ENCODE peak calls at places on chromosomes 2 and 18, in nine cellular contexts. One of them, this sample, is unnamed.

GRCh38 chr2:47720036-47720435 is 62.9 kb upstream of the MSH6 start:
- DNase-seq in immature natural killer cell: no peak
- DNase-seq in IMR-90: no peak
- DNase-seq in activated T-cell treated with anti-CD3 and anti-CD28 coated beads for 4 hours: no peak
- DNase-seq in NCI-H1092: no peak
- DNase-seq in SW480: no peak
- DNase-seq in germinal center: no peak
- DNase-seq in endothelial cell of umbilical vein: no peak
- DNase-seq in glutamatergic neuron: no peak
- DNase-seq in this sample: no peak

GRCh38 chr2:238104071-238104511 is 4.0 kb downstream of the ESPNL start:
- DNase-seq in immature natural killer cell: no peak
- DNase-seq in IMR-90: no peak
- DNase-seq in activated T-cell treated with anti-CD3 and anti-CD28 coated beads for 4 hours: no peak
- DNase-seq in NCI-H1092: no peak
- DNase-seq in SW480: no peak
- DNase-seq in germinal center: no peak
- DNase-seq in endothelial cell of umbilical vein: no peak
- DNase-seq in glutamatergic neuron: no peak
- DNase-seq in this sample: no peak

GRCh38 chr2:9002637-9003365 is 683 bp downstream of the MBOAT2 start:
- DNase-seq in immature natural killer cell: peak
- DNase-seq in IMR-90: no peak
- DNase-seq in activated T-cell treated with anti-CD3 and anti-CD28 coated beads for 4 hours: no peak
- DNase-seq in NCI-H1092: no peak
- DNase-seq in SW480: peak
- DNase-seq in germinal center: peak
- DNase-seq in endothelial cell of umbilical vein: peak
- DNase-seq in glutamatergic neuron: peak
- DNase-seq in this sample: no peak

GRCh38 chr18:45365835-45366234 is 249.4 kb upstream of the SLC14A2 start:
- DNase-seq in immature natural killer cell: no peak
- DNase-seq in IMR-90: no peak
- DNase-seq in activated T-cell treated with anti-CD3 and anti-CD28 coated beads for 4 hours: no peak
- DNase-seq in NCI-H1092: no peak
- DNase-seq in SW480: no peak
- DNase-seq in germinal center: no peak
- DNase-seq in endothelial cell of umbilical vein: no peak
- DNase-seq in glutamatergic neuron: no peak
- DNase-seq in this sample: no peak

GRCh38 chr2:143529118-143529720 is 400.0 kb downstream of the ARHGAP15 start:
- DNase-seq in immature natural killer cell: no peak
- DNase-seq in IMR-90: no peak
- DNase-seq in activated T-cell treated with anti-CD3 and anti-CD28 coated beads for 4 hours: no peak
- DNase-seq in NCI-H1092: no peak
- DNase-seq in SW480: no peak
- DNase-seq in germinal center: no peak
- DNase-seq in endothelial cell of umbilical vein: no peak
- DNase-seq in glutamatergic neuron: no peak
- DNase-seq in this sample: no peak

GRCh38 chr2:148719941-148720436 is 75.4 kb downstream of the EPC2 start:
- DNase-seq in immature natural killer cell: no peak
- DNase-seq in IMR-90: no peak
- DNase-seq in activated T-cell treated with anti-CD3 and anti-CD28 coated beads for 4 hours: no peak
- DNase-seq in NCI-H1092: no peak
- DNase-seq in SW480: no peak
- DNase-seq in germinal center: no peak
- DNase-seq in endothelial cell of umbilical vein: no peak
- DNase-seq in glutamatergic neuron: no peak
- DNase-seq in this sample: no peak

GRCh38 chr18:23721711-23722479 is 32.6 kb downstream of the LAMA3 start:
- DNase-seq in immature natural killer cell: no peak
- DNase-seq in IMR-90: peak
- DNase-seq in activated T-cell treated with anti-CD3 and anti-CD28 coated beads for 4 hours: no peak
- DNase-seq in NCI-H1092: no peak
- DNase-seq in SW480: no peak
- DNase-seq in germinal center: no peak
- DNase-seq in endothelial cell of umbilical vein: peak
- DNase-seq in glutamatergic neuron: no peak
- DNase-seq in this sample: no peak

GRCh38 chr2:160406591-160407392 is 86.8 kb downstream of the RBMS1 start:
- DNase-seq in immature natural killer cell: peak
- DNase-seq in IMR-90: peak
- DNase-seq in activated T-cell treated with anti-CD3 and anti-CD28 coated beads for 4 hours: peak
- DNase-seq in NCI-H1092: peak
- DNase-seq in SW480: peak
- DNase-seq in germinal center: peak
- DNase-seq in endothelial cell of umbilical vein: peak
- DNase-seq in glutamatergic neuron: peak
- DNase-seq in this sample: peak

GRCh38 chr2:40859617-40860016 is 407.7 kb upstream of the SLC8A1 start:
- DNase-seq in immature natural killer cell: no peak
- DNase-seq in IMR-90: no peak
- DNase-seq in activated T-cell treated with anti-CD3 and anti-CD28 coated beads for 4 hours: no peak
- DNase-seq in NCI-H1092: no peak
- DNase-seq in SW480: no peak
- DNase-seq in germinal center: no peak
- DNase-seq in endothelial cell of umbilical vein: no peak
- DNase-seq in glutamatergic neuron: no peak
- DNase-seq in this sample: no peak

GRCh38 chr2:58521803-58522602 is 280.9 kb upstream of the FANCL start:
- DNase-seq in immature natural killer cell: no peak
- DNase-seq in IMR-90: no peak
- DNase-seq in activated T-cell treated with anti-CD3 and anti-CD28 coated beads for 4 hours: no peak
- DNase-seq in NCI-H1092: peak
- DNase-seq in SW480: no peak
- DNase-seq in germinal center: no peak
- DNase-seq in endothelial cell of umbilical vein: no peak
- DNase-seq in glutamatergic neuron: no peak
- DNase-seq in this sample: peak

GRCh38 chr2:55952415-55952814 is 28.8 kb upstream of the EFEMP1 start:
- DNase-seq in immature natural killer cell: no peak
- DNase-seq in IMR-90: no peak
- DNase-seq in activated T-cell treated with anti-CD3 and anti-CD28 coated beads for 4 hours: no peak
- DNase-seq in NCI-H1092: no peak
- DNase-seq in SW480: no peak
- DNase-seq in germinal center: no peak
- DNase-seq in endothelial cell of umbilical vein: no peak
- DNase-seq in glutamatergic neuron: no peak
- DNase-seq in this sample: no peak

GRCh38 chr2:154698238-154698788 is at the start of gene KCNJ3:
- DNase-seq in immature natural killer cell: no peak
- DNase-seq in IMR-90: no peak
- DNase-seq in activated T-cell treated with anti-CD3 and anti-CD28 coated beads for 4 hours: no peak
- DNase-seq in NCI-H1092: no peak
- DNase-seq in SW480: no peak
- DNase-seq in germinal center: no peak
- DNase-seq in endothelial cell of umbilical vein: no peak
- DNase-seq in glutamatergic neuron: peak
- DNase-seq in this sample: no peak

GRCh38 chr2:62016957-62017356 is 111.5 kb downstream of the COMMD1 start:
- DNase-seq in immature natural killer cell: no peak
- DNase-seq in IMR-90: no peak
- DNase-seq in activated T-cell treated with anti-CD3 and anti-CD28 coated beads for 4 hours: no peak
- DNase-seq in NCI-H1092: no peak
- DNase-seq in SW480: no peak
- DNase-seq in germinal center: no peak
- DNase-seq in endothelial cell of umbilical vein: no peak
- DNase-seq in glutamatergic neuron: no peak
- DNase-seq in this sample: no peak

GRCh38 chr2:215937190-215937589 is 76.2 kb downstream of the MREG start:
- DNase-seq in immature natural killer cell: no peak
- DNase-seq in IMR-90: no peak
- DNase-seq in activated T-cell treated with anti-CD3 and anti-CD28 coated beads for 4 hours: no peak
- DNase-seq in NCI-H1092: no peak
- DNase-seq in SW480: no peak
- DNase-seq in germinal center: no peak
- DNase-seq in endothelial cell of umbilical vein: no peak
- DNase-seq in glutamatergic neuron: no peak
- DNase-seq in this sample: no peak

GRCh38 chr2:196166876-196167275 is 4.5 kb downstream of the STK17B start:
- DNase-seq in immature natural killer cell: peak
- DNase-seq in IMR-90: peak
- DNase-seq in activated T-cell treated with anti-CD3 and anti-CD28 coated beads for 4 hours: no peak
- DNase-seq in NCI-H1092: no peak
- DNase-seq in SW480: no peak
- DNase-seq in germinal center: no peak
- DNase-seq in endothelial cell of umbilical vein: peak
- DNase-seq in glutamatergic neuron: no peak
- DNase-seq in this sample: no peak

GRCh38 chr2:53498210-53498609 is 269.4 kb upstream of the CHAC2 start:
- DNase-seq in immature natural killer cell: no peak
- DNase-seq in IMR-90: peak
- DNase-seq in activated T-cell treated with anti-CD3 and anti-CD28 coated beads for 4 hours: no peak
- DNase-seq in NCI-H1092: no peak
- DNase-seq in SW480: no peak
- DNase-seq in germinal center: no peak
- DNase-seq in endothelial cell of umbilical vein: no peak
- DNase-seq in glutamatergic neuron: no peak
- DNase-seq in this sample: no peak

GRCh38 chr2:102043560-102043959 is 51.8 kb downstream of the IL1R2 start:
- DNase-seq in immature natural killer cell: no peak
- DNase-seq in IMR-90: no peak
- DNase-seq in activated T-cell treated with anti-CD3 and anti-CD28 coated beads for 4 hours: no peak
- DNase-seq in NCI-H1092: no peak
- DNase-seq in SW480: no peak
- DNase-seq in germinal center: no peak
- DNase-seq in endothelial cell of umbilical vein: no peak
- DNase-seq in glutamatergic neuron: no peak
- DNase-seq in this sample: no peak

GRCh38 chr2:41394541-41394940 is 653.3 kb upstream of the PKDCC start:
- DNase-seq in immature natural killer cell: no peak
- DNase-seq in IMR-90: no peak
- DNase-seq in activated T-cell treated with anti-CD3 and anti-CD28 coated beads for 4 hours: no peak
- DNase-seq in NCI-H1092: no peak
- DNase-seq in SW480: no peak
- DNase-seq in germinal center: no peak
- DNase-seq in endothelial cell of umbilical vein: no peak
- DNase-seq in glutamatergic neuron: no peak
- DNase-seq in this sample: no peak

GRCh38 chr18:22346968-22347611 is 70.6 kb downstream of the CTAGE1 start:
- DNase-seq in immature natural killer cell: no peak
- DNase-seq in IMR-90: peak
- DNase-seq in activated T-cell treated with anti-CD3 and anti-CD28 coated beads for 4 hours: no peak
- DNase-seq in NCI-H1092: no peak
- DNase-seq in SW480: no peak
- DNase-seq in germinal center: no peak
- DNase-seq in endothelial cell of umbilical vein: peak
- DNase-seq in glutamatergic neuron: peak
- DNase-seq in this sample: no peak

GRCh38 chr2:36800381-36800780 is 103.9 kb downstream of the VIT start:
- DNase-seq in immature natural killer cell: peak
- DNase-seq in IMR-90: no peak
- DNase-seq in activated T-cell treated with anti-CD3 and anti-CD28 coated beads for 4 hours: peak
- DNase-seq in NCI-H1092: no peak
- DNase-seq in SW480: no peak
- DNase-seq in germinal center: no peak
- DNase-seq in endothelial cell of umbilical vein: no peak
- DNase-seq in glutamatergic neuron: no peak
- DNase-seq in this sample: no peak

GRCh38 chr18:32152705-32153448 is 37.0 kb upstream of the MEP1B start:
- DNase-seq in immature natural killer cell: no peak
- DNase-seq in IMR-90: no peak
- DNase-seq in activated T-cell treated with anti-CD3 and anti-CD28 coated beads for 4 hours: no peak
- DNase-seq in NCI-H1092: no peak
- DNase-seq in SW480: no peak
- DNase-seq in germinal center: no peak
- DNase-seq in endothelial cell of umbilical vein: no peak
- DNase-seq in glutamatergic neuron: no peak
- DNase-seq in this sample: no peak

GRCh38 chr2:83071914-83072313 is 1387.2 kb downstream of the SUCLG1 start:
- DNase-seq in immature natural killer cell: no peak
- DNase-seq in IMR-90: no peak
- DNase-seq in activated T-cell treated with anti-CD3 and anti-CD28 coated beads for 4 hours: no peak
- DNase-seq in NCI-H1092: no peak
- DNase-seq in SW480: no peak
- DNase-seq in germinal center: no peak
- DNase-seq in endothelial cell of umbilical vein: no peak
- DNase-seq in glutamatergic neuron: no peak
- DNase-seq in this sample: no peak

GRCh38 chr2:9150906-9151305 is 55.7 kb upstream of the ASAP2 start:
- DNase-seq in immature natural killer cell: no peak
- DNase-seq in IMR-90: no peak
- DNase-seq in activated T-cell treated with anti-CD3 and anti-CD28 coated beads for 4 hours: no peak
- DNase-seq in NCI-H1092: no peak
- DNase-seq in SW480: no peak
- DNase-seq in germinal center: no peak
- DNase-seq in endothelial cell of umbilical vein: no peak
- DNase-seq in glutamatergic neuron: no peak
- DNase-seq in this sample: no peak

GRCh38 chr2:155377178-155377780 is 678.8 kb downstream of the KCNJ3 start:
- DNase-seq in immature natural killer cell: no peak
- DNase-seq in IMR-90: peak
- DNase-seq in activated T-cell treated with anti-CD3 and anti-CD28 coated beads for 4 hours: no peak
- DNase-seq in NCI-H1092: no peak
- DNase-seq in SW480: peak
- DNase-seq in germinal center: no peak
- DNase-seq in endothelial cell of umbilical vein: peak
- DNase-seq in glutamatergic neuron: no peak
- DNase-seq in this sample: peak

GRCh38 chr2:82789886-82790276 is 1669.2 kb downstream of the SUCLG1 start:
- DNase-seq in immature natural killer cell: no peak
- DNase-seq in IMR-90: no peak
- DNase-seq in activated T-cell treated with anti-CD3 and anti-CD28 coated beads for 4 hours: no peak
- DNase-seq in NCI-H1092: no peak
- DNase-seq in SW480: no peak
- DNase-seq in germinal center: no peak
- DNase-seq in endothelial cell of umbilical vein: no peak
- DNase-seq in glutamatergic neuron: no peak
- DNase-seq in this sample: no peak

GRCh38 chr2:197121255-197121654 is 189.3 kb downstream of the ANKRD44 start:
- DNase-seq in immature natural killer cell: peak
- DNase-seq in IMR-90: no peak
- DNase-seq in activated T-cell treated with anti-CD3 and anti-CD28 coated beads for 4 hours: no peak
- DNase-seq in NCI-H1092: no peak
- DNase-seq in SW480: no peak
- DNase-seq in germinal center: no peak
- DNase-seq in endothelial cell of umbilical vein: no peak
- DNase-seq in glutamatergic neuron: no peak
- DNase-seq in this sample: no peak

GRCh38 chr18:48777026-48777736 is 173.6 kb downstream of the SMAD7 start:
- DNase-seq in immature natural killer cell: peak
- DNase-seq in IMR-90: peak
- DNase-seq in activated T-cell treated with anti-CD3 and anti-CD28 coated beads for 4 hours: peak
- DNase-seq in NCI-H1092: peak
- DNase-seq in SW480: no peak
- DNase-seq in germinal center: peak
- DNase-seq in endothelial cell of umbilical vein: peak
- DNase-seq in glutamatergic neuron: peak
- DNase-seq in this sample: no peak

GRCh38 chr2:236338495-236339184 is 74.4 kb upstream of the ASB18 start:
- DNase-seq in immature natural killer cell: no peak
- DNase-seq in IMR-90: no peak
- DNase-seq in activated T-cell treated with anti-CD3 and anti-CD28 coated beads for 4 hours: no peak
- DNase-seq in NCI-H1092: no peak
- DNase-seq in SW480: no peak
- DNase-seq in germinal center: no peak
- DNase-seq in endothelial cell of umbilical vein: peak
- DNase-seq in glutamatergic neuron: peak
- DNase-seq in this sample: no peak

GRCh38 chr2:103132536-103133217 is 370.8 kb downstream of the TMEM182 start:
- DNase-seq in immature natural killer cell: peak
- DNase-seq in IMR-90: no peak
- DNase-seq in activated T-cell treated with anti-CD3 and anti-CD28 coated beads for 4 hours: no peak
- DNase-seq in NCI-H1092: no peak
- DNase-seq in SW480: no peak
- DNase-seq in germinal center: no peak
- DNase-seq in endothelial cell of umbilical vein: no peak
- DNase-seq in glutamatergic neuron: no peak
- DNase-seq in this sample: no peak

GRCh38 chr18:75582406-75582821 is 154.9 kb upstream of the SMIM21 start:
- DNase-seq in immature natural killer cell: no peak
- DNase-seq in IMR-90: peak
- DNase-seq in activated T-cell treated with anti-CD3 and anti-CD28 coated beads for 4 hours: no peak
- DNase-seq in NCI-H1092: no peak
- DNase-seq in SW480: no peak
- DNase-seq in germinal center: no peak
- DNase-seq in endothelial cell of umbilical vein: no peak
- DNase-seq in glutamatergic neuron: no peak
- DNase-seq in this sample: no peak

GRCh38 chr18:79947054-79947755 is 4.2 kb downstream of the SLC66A2 start:
- DNase-seq in immature natural killer cell: no peak
- DNase-seq in IMR-90: peak
- DNase-seq in activated T-cell treated with anti-CD3 and anti-CD28 coated beads for 4 hours: no peak
- DNase-seq in NCI-H1092: no peak
- DNase-seq in SW480: no peak
- DNase-seq in germinal center: no peak
- DNase-seq in endothelial cell of umbilical vein: no peak
- DNase-seq in glutamatergic neuron: peak
- DNase-seq in this sample: no peak

This sample was measured in NCI-H2171.